ENCODE peak calls at places on chromosomes 7 and 10, in seven cellular contexts. D, U, F, G, J, O and Q are unnamed samples.

GRCh38 chr7:1137517-1138167 is 22.4 kb downstream of the ZFAND2A start:
- DNase-seq in D (no peak), U (no peak), F (no peak), G (no peak), J (no peak), O (peak), Q (no peak)

GRCh38 chr10:133214468-133215410 is 15.3 kb upstream of the UTF1 start:
- DNase-seq in D (no peak), U (no peak), F (no peak), G (no peak), J (no peak), O (no peak), Q (no peak)

GRCh38 chr10:60335708-60336107 is 54.0 kb downstream of the ANK3 start:
- DNase-seq in D (peak), U (no peak), F (no peak), G (no peak), J (no peak), O (no peak), Q (no peak)

GRCh38 chr7:137747359-137748031 is 99.3 kb downstream of the DGKI start:
- DNase-seq in D (no peak), U (no peak), F (no peak), G (no peak), J (no peak), O (no peak), Q (no peak)

GRCh38 chr10:84238909-84239308 is 2.4 kb downstream of the LRIT1 start:
- DNase-seq in D (no peak), U (no peak), F (no peak), G (no peak), J (no peak), O (no peak), Q (no peak)

GRCh38 chr10:24439935-24440334 is 231.0 kb downstream of the KIAA1217 start:
- DNase-seq in D (no peak), U (no peak), F (no peak), G (no peak), J (no peak), O (no peak), Q (no peak)

GRCh38 chr10:23189024-23189423 is 3.1 kb upstream of the PTF1A start:
- DNase-seq in D (no peak), U (no peak), F (no peak), G (no peak), J (no peak), O (no peak), Q (no peak)

GRCh38 chr7:42740410-42740809 is 171.5 kb downstream of the C7orf25 start:
- DNase-seq in D (no peak), U (no peak), F (no peak), G (no peak), J (no peak), O (no peak), Q (no peak)

GRCh38 chr7:15937571-15937970 is 251.1 kb upstream of the MEOX2 start:
- DNase-seq in D (no peak), U (no peak), F (no peak), G (no peak), J (no peak), O (no peak), Q (no peak)

GRCh38 chr10:13563481-13564445 is 23.0 kb upstream of the PRPF18 start:
- DNase-seq in D (no peak), U (no peak), F (no peak), G (no peak), J (no peak), O (no peak), Q (no peak)

GRCh38 chr10:109974509-109975191 is 33.1 kb upstream of the ADD3 start:
- DNase-seq in D (no peak), U (no peak), F (peak), G (no peak), J (no peak), O (no peak), Q (no peak)

GRCh38 chr10:1374501-1374900 is 318.3 kb downstream of the WDR37 start:
- DNase-seq in D (no peak), U (no peak), F (no peak), G (no peak), J (no peak), O (no peak), Q (no peak)

GRCh38 chr10:79058899-79059771 is 9.6 kb upstream of the ZMIZ1 start:
- DNase-seq in D (no peak), U (no peak), F (peak), G (no peak), J (no peak), O (no peak), Q (peak)

GRCh38 chr7:116167177-116167576 is 43.2 kb upstream of the TES start:
- DNase-seq in D (no peak), U (no peak), F (no peak), G (no peak), J (no peak), O (no peak), Q (no peak)

GRCh38 chr7:129066290-129067131 is 11.6 kb upstream of the TNPO3 start:
- DNase-seq in D (no peak), U (no peak), F (no peak), G (no peak), J (peak), O (no peak), Q (no peak)

GRCh38 chr10:133067152-133068090 is 20.3 kb upstream of the ADGRA1 start:
- DNase-seq in D (peak), U (no peak), F (no peak), G (no peak), J (no peak), O (no peak), Q (no peak)

GRCh38 chr7:106069471-106070200 is 42.5 kb downstream of the SYPL1 start:
- DNase-seq in D (no peak), U (no peak), F (no peak), G (no peak), J (no peak), O (no peak), Q (no peak)

GRCh38 chr10:107855933-107856332 is 691.4 kb upstream of the SORCS1 start:
- DNase-seq in D (no peak), U (no peak), F (no peak), G (no peak), J (no peak), O (no peak), Q (no peak)

GRCh38 chr7:105473163-105473562 is 48.9 kb downstream of the PUS7 start:
- DNase-seq in D (no peak), U (no peak), F (no peak), G (no peak), J (peak), O (no peak), Q (no peak)

GRCh38 chr7:129517931-129518330 is 15.6 kb downstream of the SMKR1 start:
- DNase-seq in D (no peak), U (no peak), F (no peak), G (no peak), J (no peak), O (no peak), Q (no peak)

GRCh38 chr7:157896774-157897555 is 560.2 kb downstream of the DNAJB6 start:
- DNase-seq in D (no peak), U (no peak), F (no peak), G (no peak), J (no peak), O (no peak), Q (no peak)

GRCh38 chr7:5396542-5396941 is 27.1 kb downstream of the TNRC18 start:
- DNase-seq in D (peak), U (peak), F (no peak), G (no peak), J (no peak), O (no peak), Q (peak)

GRCh38 chr10:98624963-98625362 is 178.2 kb upstream of the HPS1 start:
- DNase-seq in D (no peak), U (no peak), F (no peak), G (no peak), J (no peak), O (no peak), Q (no peak)

GRCh38 chr7:17474724-17475344 is 176.4 kb downstream of the AHR start:
- DNase-seq in D (no peak), U (no peak), F (no peak), G (no peak), J (no peak), O (no peak), Q (no peak)

GRCh38 chr7:151298765-151299164 is 42.8 kb upstream of the NUB1 start:
- DNase-seq in D (no peak), U (no peak), F (no peak), G (no peak), J (no peak), O (no peak), Q (no peak)

GRCh38 chr7:153084283-153084682 is 324.7 kb downstream of the ACTR3B start:
- DNase-seq in D (no peak), U (no peak), F (no peak), G (no peak), J (no peak), O (no peak), Q (no peak)

GRCh38 chr10:86362129-86362527 is 4.5 kb downstream of the GRID1 start:
- DNase-seq in D (no peak), U (no peak), F (no peak), G (no peak), J (no peak), O (no peak), Q (no peak)

GRCh38 chr10:103757531-103758293 is 97.7 kb downstream of the SH3PXD2A start:
- DNase-seq in D (peak), U (no peak), F (no peak), G (no peak), J (no peak), O (no peak), Q (peak)

GRCh38 chr7:98831641-98832221 is 38.1 kb downstream of the TMEM130 start:
- DNase-seq in D (no peak), U (no peak), F (peak), G (peak), J (no peak), O (no peak), Q (peak)

GRCh38 chr10:87519582-87519981 is 14.9 kb downstream of the MINPP1 start:
- DNase-seq in D (no peak), U (no peak), F (no peak), G (no peak), J (no peak), O (no peak), Q (no peak)